ENCODE peak calls at places on chromosomes 11 and 22, in five cellular contexts. One of them, this sample, is unnamed.

GRCh38 chr11:45079943-45080719 is 66.3 kb upstream of the PRDM11 start:
- DNase-seq in astrocyte: no peak
- DNase-seq in fibroblast of lung: no peak
- DNase-seq in mammary epithelial cell: no peak
- DNase-seq in hepatocyte: no peak
- DNase-seq in this sample: no peak

GRCh38 chr11:46826310-46827044 is 19.6 kb downstream of the CKAP5 start:
- DNase-seq in fibroblast of lung: peak
- DNase-seq in astrocyte: peak
- DNase-seq in mammary epithelial cell: peak
- DNase-seq in hepatocyte: peak
- DNase-seq in this sample: peak

GRCh38 chr11:87722756-87723599 is 452.3 kb downstream of the RAB38 start:
- DNase-seq in fibroblast of lung: peak
- DNase-seq in hepatocyte: peak
- DNase-seq in astrocyte: no peak
- DNase-seq in mammary epithelial cell: peak
- DNase-seq in this sample: peak

GRCh38 chr22:41659941-41660340 is 28.7 kb downstream of the SNU13 start:
- DNase-seq in mammary epithelial cell: no peak
- DNase-seq in fibroblast of lung: no peak
- DNase-seq in astrocyte: no peak
- DNase-seq in hepatocyte: no peak
- DNase-seq in this sample: no peak

GRCh38 chr11:21174781-21175180 is 505.4 kb downstream of the NELL1 start:
- DNase-seq in mammary epithelial cell: no peak
- DNase-seq in astrocyte: no peak
- DNase-seq in fibroblast of lung: no peak
- DNase-seq in hepatocyte: no peak
- DNase-seq in this sample: no peak

GRCh38 chr11:23509023-23509422 is 648.7 kb upstream of the CCDC179 start:
- DNase-seq in fibroblast of lung: peak
- DNase-seq in astrocyte: peak
- DNase-seq in hepatocyte: no peak
- DNase-seq in mammary epithelial cell: peak
- DNase-seq in this sample: no peak

GRCh38 chr11:126007263-126007662 is 55.4 kb downstream of the CDON start:
- DNase-seq in mammary epithelial cell: peak
- DNase-seq in hepatocyte: peak
- DNase-seq in fibroblast of lung: peak
- DNase-seq in astrocyte: peak
- DNase-seq in this sample: no peak

GRCh38 chr22:24181088-24181995 is at the start of gene SUSD2:
- DNase-seq in astrocyte: no peak
- DNase-seq in mammary epithelial cell: no peak
- DNase-seq in fibroblast of lung: no peak
- DNase-seq in hepatocyte: peak
- DNase-seq in this sample: peak

GRCh38 chr22:30857103-30857502 is 111.5 kb downstream of the MORC2 start:
- DNase-seq in astrocyte: no peak
- DNase-seq in hepatocyte: peak
- DNase-seq in mammary epithelial cell: no peak
- DNase-seq in fibroblast of lung: no peak
- DNase-seq in this sample: peak

GRCh38 chr22:43109921-43110443 is 568 bp upstream of the BIK start:
- DNase-seq in hepatocyte: no peak
- DNase-seq in fibroblast of lung: no peak
- DNase-seq in astrocyte: no peak
- DNase-seq in mammary epithelial cell: no peak
- DNase-seq in this sample: peak

DNA sequence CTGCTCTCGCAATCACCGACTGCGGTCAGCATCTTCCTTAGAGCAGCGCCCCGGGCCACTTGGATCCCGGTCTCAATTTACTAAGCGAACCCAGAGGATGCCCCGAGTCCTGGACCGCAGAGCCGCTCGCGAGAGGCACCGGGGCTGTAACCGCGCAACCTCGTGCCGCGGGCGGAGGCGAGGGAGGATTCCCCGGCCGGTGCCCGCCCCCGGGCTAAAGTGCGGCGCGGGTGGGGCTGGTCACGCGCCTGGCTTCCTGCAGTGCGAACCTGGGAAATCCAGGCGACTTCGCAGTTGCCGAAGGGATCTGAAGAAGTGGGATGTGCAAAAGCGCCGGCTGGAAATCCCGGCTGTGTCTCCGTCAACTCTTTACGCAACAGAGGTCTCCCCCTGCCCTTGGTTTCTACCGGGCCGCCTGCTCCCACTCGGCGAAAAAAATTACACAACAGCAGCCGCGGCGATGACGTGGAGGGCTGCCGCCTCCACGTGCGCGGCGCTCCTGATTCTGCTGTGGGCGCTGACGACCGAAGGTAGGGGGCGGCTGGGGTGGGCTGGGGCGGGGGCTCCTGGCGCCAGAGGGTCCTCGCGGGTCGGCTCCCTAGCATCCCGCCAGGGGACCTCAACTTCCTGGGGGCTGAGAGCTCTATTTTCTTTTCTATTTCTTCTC is at the start of gene NCR3LG1:
- DNase-seq in hepatocyte: peak
- DNase-seq in astrocyte: peak
- DNase-seq in mammary epithelial cell: peak
- DNase-seq in fibroblast of lung: peak
- DNase-seq in this sample: peak
- TF ChIP-seq CTCF in hepatocyte: no peak
- TF ChIP-seq CTCF in astrocyte: no peak
- TF ChIP-seq CTCF in mammary epithelial cell: no peak
- TF ChIP-seq CTCF in fibroblast of lung: no peak
- TF ChIP-seq CTCF in this sample: no peak

DNA sequence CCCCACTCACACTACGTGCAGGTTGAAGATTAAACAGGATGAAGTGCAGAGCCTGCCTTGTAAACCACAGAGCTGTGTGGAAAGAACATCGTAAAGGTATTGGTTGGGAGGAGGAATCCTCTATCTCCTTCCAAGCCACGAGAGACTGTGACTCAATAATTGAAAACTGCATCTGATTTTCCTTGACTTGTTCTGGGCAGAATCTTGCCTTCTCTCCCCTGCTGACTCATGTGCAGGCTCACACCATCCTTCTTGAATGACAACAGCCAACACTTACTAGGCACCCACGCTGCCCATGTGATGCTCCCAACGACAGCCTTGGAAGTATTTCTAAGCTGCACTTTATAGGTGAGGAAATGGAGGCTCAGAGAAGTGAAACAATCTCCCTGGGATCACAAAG is 563.0 kb downstream of the MIAT start:
- DNase-seq in fibroblast of lung: peak
- DNase-seq in mammary epithelial cell: peak
- DNase-seq in hepatocyte: peak
- DNase-seq in astrocyte: peak
- DNase-seq in this sample: peak
- H2AFZ ChIP-seq in fibroblast of lung: no peak
- H2AFZ ChIP-seq in mammary epithelial cell: no peak
- H2AFZ ChIP-seq in hepatocyte: no peak
- H2AFZ ChIP-seq in astrocyte: no peak
- H2AFZ ChIP-seq in this sample: no peak

GRCh38 chr11:72607496-72607895 is 66.7 kb downstream of the PDE2A start:
- DNase-seq in mammary epithelial cell: no peak
- DNase-seq in astrocyte: no peak
- DNase-seq in fibroblast of lung: no peak
- DNase-seq in hepatocyte: no peak
- DNase-seq in this sample: no peak
- TF ChIP-seq CTCF in mammary epithelial cell: no peak
- TF ChIP-seq CTCF in astrocyte: no peak
- TF ChIP-seq CTCF in fibroblast of lung: no peak
- TF ChIP-seq CTCF in hepatocyte: no peak
- TF ChIP-seq CTCF in this sample: no peak

GRCh38 chr11:5421811-5422210 is at the start of gene OR51Q1:
- DNase-seq in mammary epithelial cell: no peak
- DNase-seq in astrocyte: no peak
- DNase-seq in fibroblast of lung: no peak
- DNase-seq in hepatocyte: no peak
- DNase-seq in this sample: no peak

GRCh38 chr11:5420993-5421392 is 918 bp upstream of the OR51Q1 start:
- DNase-seq in astrocyte: no peak
- DNase-seq in mammary epithelial cell: no peak
- DNase-seq in fibroblast of lung: no peak
- DNase-seq in hepatocyte: no peak
- DNase-seq in this sample: no peak

DNA sequence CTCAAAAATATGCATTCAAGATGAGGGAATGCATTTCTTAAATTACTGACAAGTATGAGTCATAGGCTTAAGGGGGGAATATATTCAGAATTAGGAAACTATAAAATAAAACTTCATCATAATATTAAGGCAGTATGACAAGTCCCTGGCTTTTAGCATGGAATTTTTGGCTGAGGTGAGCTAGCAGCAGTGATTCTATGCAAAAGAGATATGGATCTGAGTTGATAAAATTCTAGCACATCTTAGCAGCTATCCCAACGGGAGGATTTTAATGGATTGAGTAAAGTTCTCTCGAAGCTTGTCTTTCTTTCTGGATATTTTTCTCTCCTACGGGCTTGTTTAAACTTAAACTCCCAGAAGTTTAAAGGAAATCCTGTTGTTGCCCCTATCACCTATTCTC is 1.2 kb downstream of the OR51Q1 start:
- DNase-seq in mammary epithelial cell: no peak
- DNase-seq in astrocyte: no peak
- DNase-seq in hepatocyte: no peak
- DNase-seq in fibroblast of lung: no peak
- DNase-seq in this sample: no peak
- H2AFZ ChIP-seq in mammary epithelial cell: no peak
- H2AFZ ChIP-seq in astrocyte: no peak
- H2AFZ ChIP-seq in hepatocyte: no peak
- H2AFZ ChIP-seq in fibroblast of lung: no peak
- H2AFZ ChIP-seq in this sample: no peak

DNA sequence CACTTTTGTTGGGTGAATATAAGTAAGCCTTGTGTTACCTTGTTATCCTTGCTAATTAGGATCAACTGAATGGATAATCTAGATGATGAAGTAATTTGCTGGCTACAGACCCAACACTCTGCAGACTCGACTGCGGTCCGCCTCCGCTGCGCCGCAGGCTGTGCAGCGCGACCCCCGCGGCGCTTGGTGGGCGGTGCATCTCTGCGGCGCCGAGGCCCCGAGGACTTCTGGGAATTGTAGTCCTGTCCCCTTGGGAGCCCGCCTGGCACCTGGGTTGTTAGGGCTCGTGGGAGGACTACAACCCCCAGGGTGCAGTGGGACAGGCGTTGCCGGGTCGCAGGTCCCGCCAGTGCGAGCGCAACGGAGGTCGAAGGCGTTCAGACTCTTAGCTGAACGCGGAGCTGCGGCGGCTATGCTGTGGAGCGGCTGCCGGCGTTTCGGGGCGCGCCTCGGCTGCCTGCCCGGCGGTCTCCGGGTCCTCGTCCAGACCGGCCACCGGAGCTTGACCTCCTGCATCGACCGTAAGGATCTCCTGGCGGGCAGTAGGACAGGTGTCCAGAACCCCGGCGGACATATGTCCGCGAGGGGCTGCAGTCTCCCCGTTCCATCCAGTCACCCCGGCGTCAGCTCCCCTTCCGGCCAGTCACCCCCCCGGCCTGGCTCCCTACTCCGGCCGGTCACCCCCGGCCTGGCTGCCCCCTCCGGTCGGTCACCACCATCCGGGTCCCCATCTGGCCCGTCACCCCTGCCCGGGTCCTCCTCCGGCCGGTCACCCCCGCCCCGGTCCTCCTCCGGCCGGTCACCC is at the start of the genes ACAD8 and THYN1:
- DNase-seq in hepatocyte: peak
- DNase-seq in fibroblast of lung: peak
- DNase-seq in astrocyte: peak
- DNase-seq in mammary epithelial cell: peak
- DNase-seq in this sample: peak
- TF ChIP-seq CTCF in hepatocyte: no peak
- TF ChIP-seq CTCF in fibroblast of lung: peak
- TF ChIP-seq CTCF in astrocyte: no peak
- TF ChIP-seq CTCF in mammary epithelial cell: no peak
- TF ChIP-seq CTCF in this sample: no peak

DNA sequence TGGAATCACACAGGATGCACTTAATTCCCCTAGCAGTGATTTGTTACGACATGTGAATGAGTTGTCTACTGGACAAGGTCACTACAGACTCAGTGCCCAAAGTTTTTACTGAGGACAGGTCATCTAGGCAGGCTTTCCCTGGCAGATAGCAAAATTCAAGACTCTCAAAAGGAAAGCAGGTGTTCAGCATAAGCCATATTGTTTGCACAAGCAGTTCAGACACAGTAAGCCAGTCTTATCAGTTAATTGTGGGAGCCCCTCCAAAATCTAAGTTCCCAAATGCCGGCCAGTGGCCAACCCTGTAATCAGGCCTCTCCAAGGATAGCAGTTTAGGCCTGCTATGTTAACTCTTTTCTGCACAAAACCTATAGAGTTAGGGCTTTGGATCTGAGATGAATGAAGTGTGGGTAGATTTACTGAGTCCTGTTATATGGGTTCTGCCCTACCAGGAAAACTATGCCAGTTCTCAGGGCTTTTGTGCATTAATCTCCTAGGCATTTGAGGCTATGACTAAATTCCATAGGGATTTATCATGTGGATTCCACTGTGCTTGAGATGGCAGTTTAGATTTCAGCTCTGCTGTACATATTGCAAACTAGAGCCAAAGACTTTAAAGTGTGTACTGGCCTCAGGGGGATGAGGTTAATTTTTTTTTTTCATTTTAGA is 4.8 kb upstream of the ARHGEF12 start:
- DNase-seq in astrocyte: peak
- DNase-seq in fibroblast of lung: peak
- DNase-seq in mammary epithelial cell: peak
- DNase-seq in hepatocyte: no peak
- DNase-seq in this sample: peak
- H2AFZ ChIP-seq in astrocyte: no peak
- H2AFZ ChIP-seq in fibroblast of lung: no peak
- H2AFZ ChIP-seq in mammary epithelial cell: no peak
- H2AFZ ChIP-seq in hepatocyte: no peak
- H2AFZ ChIP-seq in this sample: no peak

GRCh38 chr22:37111156-37111717 is 1.7 kb upstream of the TMPRSS6 start:
- DNase-seq in mammary epithelial cell: no peak
- DNase-seq in hepatocyte: no peak
- DNase-seq in astrocyte: no peak
- DNase-seq in fibroblast of lung: no peak
- DNase-seq in this sample: no peak
- TF ChIP-seq CTCF in mammary epithelial cell: no peak
- TF ChIP-seq CTCF in hepatocyte: no peak
- TF ChIP-seq CTCF in astrocyte: no peak
- TF ChIP-seq CTCF in fibroblast of lung: no peak
- TF ChIP-seq CTCF in this sample: no peak

GRCh38 chr11:66497206-66497605 is 13.2 kb upstream of the BBS1 start:
- DNase-seq in fibroblast of lung: no peak
- DNase-seq in hepatocyte: no peak
- DNase-seq in mammary epithelial cell: no peak
- DNase-seq in astrocyte: no peak
- DNase-seq in this sample: peak

GRCh38 chr11:66494458-66494857 is 14.2 kb downstream of the DPP3 start:
- DNase-seq in astrocyte: no peak
- DNase-seq in hepatocyte: no peak
- DNase-seq in fibroblast of lung: no peak
- DNase-seq in mammary epithelial cell: no peak
- DNase-seq in this sample: no peak

GRCh38 chr11:66494935-66495334 is 14.7 kb downstream of the DPP3 start:
- DNase-seq in fibroblast of lung: no peak
- DNase-seq in astrocyte: no peak
- DNase-seq in mammary epithelial cell: no peak
- DNase-seq in hepatocyte: no peak
- DNase-seq in this sample: peak

GRCh38 chr11:66495401-66495844 is 15.0 kb upstream of the BBS1 start:
- DNase-seq in mammary epithelial cell: no peak
- DNase-seq in astrocyte: no peak
- DNase-seq in fibroblast of lung: no peak
- DNase-seq in hepatocyte: no peak
- DNase-seq in this sample: peak

GRCh38 chr11:66498508-66498907 is 11.9 kb upstream of the BBS1 start:
- DNase-seq in astrocyte: no peak
- DNase-seq in hepatocyte: no peak
- DNase-seq in mammary epithelial cell: no peak
- DNase-seq in fibroblast of lung: no peak
- DNase-seq in this sample: peak
- H2AFZ ChIP-seq in astrocyte: no peak
- H2AFZ ChIP-seq in hepatocyte: no peak
- H2AFZ ChIP-seq in mammary epithelial cell: no peak
- H2AFZ ChIP-seq in fibroblast of lung: no peak
- H2AFZ ChIP-seq in this sample: no peak